ENCODE peak calls at places on chromosomes 1 and 21, in five cellular contexts. L is stimulated activated CD4-positive, alpha-beta T cell treated with anti-CD3 and anti-CD28 coated beads, Interleukin-2, amount 100 ng/mL, for 48 hours; P is A172; R is T47D; O is HFF-Myc. S is an unnamed sample.

GRCh38 chr1:162921311-162921710 is 60.3 kb upstream of the CCDC190 start:
- DNase-seq in L (no peak), O (no peak), R (no peak), P (no peak), S (no peak)

GRCh38 chr1:215539803-215540575 is 27.1 kb upstream of the KCTD3 start:
- DNase-seq in L (no peak), P (peak; percentile 68), R (no peak), O (peak; percentile 32), S (no peak)

GRCh38 chr1:93631626-93632365 is 49.8 kb downstream of the BCAR3 start:
- DNase-seq in L (no peak), R (no peak), O (no peak), P (no peak), S (no peak)

GRCh38 chr1:170640581-170640980 is 23.4 kb upstream of the PRRX1 start:
- DNase-seq in R (no peak), L (no peak), O (no peak), P (peak; percentile 15), S (no peak)

GRCh38 chr1:21344750-21345443 is 54.6 kb upstream of the ECE1 start:
- DNase-seq in L (no peak), R (no peak), O (no peak), P (no peak), S (no peak)

GRCh38 chr21:25752389-25752788 is 17.6 kb downstream of the GABPA start:
- DNase-seq in O (no peak), L (no peak), R (no peak), P (no peak), S (no peak)

GRCh38 chr1:2492091-2492490 is 16.0 kb downstream of the PLCH2 start:
- DNase-seq in R (no peak), O (no peak), L (no peak), P (no peak), S (no peak)

GRCh38 chr1:246631426-246631825 is 65.2 kb downstream of the CNST start:
- DNase-seq in P (peak; percentile 59), R (no peak), O (no peak), L (no peak), S (no peak)

GRCh38 chr1:162011337-162012012 is 12.2 kb downstream of the OLFML2B start:
- DNase-seq in P (no peak), O (no peak), R (no peak), L (no peak), S (no peak)

GRCh38 chr1:116078699-116079223 is 32.4 kb upstream of the MAB21L3 start:
- DNase-seq in R (no peak), P (no peak), L (no peak), O (no peak), S (no peak)

GRCh38 chr1:91697322-91698260 is 188.4 kb downstream of the TGFBR3 start:
- DNase-seq in R (no peak), O (no peak), P (no peak), L (peak; percentile 23), S (no peak)

GRCh38 chr21:41914358-41914757 is 35.2 kb upstream of the PRDM15 start:
- DNase-seq in L (no peak), O (no peak), R (no peak), P (no peak), S (no peak)

GRCh38 chr21:44433791-44434567 is 21.3 kb upstream of the LRRC3 start:
- DNase-seq in R (no peak), L (no peak), O (no peak), P (no peak), S (no peak)

GRCh38 chr1:211183924-211184323 is 50.0 kb upstream of the KCNH1 start:
- DNase-seq in L (no peak), O (peak; percentile 26), P (no peak), R (no peak), S (no peak)

GRCh38 chr1:228088586-228089498 is 6.3 kb downstream of the ARF1 start:
- DNase-seq in L (no peak), R (no peak), P (no peak), O (no peak), S (no peak)

GRCh38 chr1:154306151-154306550 is 14.7 kb upstream of the AQP10 start:
- DNase-seq in R (no peak), L (no peak), P (peak; percentile 70), O (no peak), S (no peak)

GRCh38 chr1:145849356-145850165 is 4.1 kb downstream of the NUDT17 start:
- DNase-seq in R (no peak), P (peak; percentile 90), L (no peak), O (no peak), S (no peak)

GRCh38 chr1:186093437-186093836 is 281.6 kb downstream of the TPR start:
- DNase-seq in O (no peak), L (no peak), P (peak; percentile 40), R (no peak), S (peak; percentile 59)

GRCh38 chr1:2132222-2133038 is 62.1 kb downstream of the FAAP20 start:
- DNase-seq in L (no peak), R (no peak), P (peak; percentile 31), O (no peak), S (no peak)

GRCh38 chr21:14734191-14734590 is 188.1 kb upstream of the SAMSN1 start:
- DNase-seq in P (no peak), L (no peak), O (no peak), R (no peak), S (no peak)

GRCh38 chr1:158122823-158123390 is 57.8 kb upstream of the CD1D start:
- DNase-seq in L (no peak), O (no peak), R (no peak), P (no peak), S (no peak)

GRCh38 chr1:182185822-182186756 is 124.6 kb upstream of the ZNF648 start:
- DNase-seq in R (peak; percentile 44), O (no peak), L (no peak), P (peak; percentile 55), S (no peak)

GRCh38 chr1:183063349-183063748 is 40.1 kb downstream of the LAMC1 start:
- DNase-seq in L (no peak), R (no peak), O (no peak), P (no peak), S (no peak)

GRCh38 chr1:96472471-96472870 is 249.1 kb upstream of the PTBP2 start:
- DNase-seq in P (peak; percentile 89), R (no peak), L (no peak), O (no peak), S (no peak)

GRCh38 chr1:217180443-217180842 is 450.4 kb downstream of the GPATCH2 start:
- DNase-seq in L (no peak), O (no peak), R (no peak), P (no peak), S (no peak)

GRCh38 chr1:158008630-158009029 is 15.2 kb downstream of the KIRREL1 start:
- DNase-seq in O (no peak), P (no peak), L (no peak), R (no peak), S (no peak)

GRCh38 chr1:20137604-20138003 is 1.5 kb upstream of the PLA2G2F start:
- DNase-seq in P (no peak), O (no peak), R (no peak), L (no peak), S (no peak)

GRCh38 chr1:169133228-169133576 is 26.7 kb downstream of the ATP1B1 start:
- DNase-seq in R (no peak), L (no peak), P (no peak), O (no peak), S (no peak)

GRCh38 chr1:27496604-27497155 is 6.7 kb upstream of the WASF2 start:
- DNase-seq in L (no peak), O (no peak), R (no peak), P (no peak), S (no peak)

GRCh38 chr1:106747791-106748190 is 308.7 kb upstream of the PRMT6 start:
- DNase-seq in R (no peak), L (no peak), O (no peak), P (no peak), S (no peak)

GRCh38 chr1:53373246-53373645 is 45.4 kb upstream of the LRP8 start:
- DNase-seq in L (no peak), P (no peak), R (no peak), O (no peak), S (no peak)

GRCh38 chr1:43389326-43390313 is at the start of the genes MED8 and SZT2:
- DNase-seq in P (peak; percentile 91), R (peak; percentile 86), O (peak; percentile 78), L (peak; percentile 94), S (peak; percentile 99)

GRCh38 chr1:35434703-35435102 is 122.5 kb downstream of the KIAA0319L start:
- DNase-seq in R (no peak), O (no peak), P (no peak), L (no peak), S (no peak)

GRCh38 chr1:67815303-67816095 is 17.8 kb downstream of the GNG12 start:
- DNase-seq in L (no peak), R (no peak), P (no peak), O (no peak), S (no peak)

GRCh38 chr1:153540394-153541361 is at the start of gene S100A5:
- DNase-seq in L (no peak), O (no peak), P (peak; percentile 97), R (no peak), S (no peak)